ENCODE peak calls at places on chromosomes 3 and 15, in seven cellular contexts. O is tibial nerve, J is PC-3, Y is fibroblast of lung, A is PC-9, G is suprapubic skin, Q is cardiac muscle cell. P is an unnamed sample.

GRCh38 chr3:139610886-139611285 is 66.9 kb downstream of the NMNAT3 start:
- DNase-seq in O (no peak), J (no peak), Y (no peak), A (no peak), G (no peak), Q (no peak), P (no peak)

GRCh38 chr3:127791221-127791913 is 30.9 kb downstream of the MGLL start:
- DNase-seq in O (peak; percentile 12), J (peak; percentile 69), Y (peak; percentile 65), A (peak; percentile 84), G (no peak), Q (peak; percentile 41), P (peak; percentile 29)

GRCh38 chr15:39918688-39919385 is 1.2 kb downstream of the GPR176 start:
- DNase-seq in O (no peak), J (peak; percentile 70), Y (peak; percentile 93), A (peak; percentile 51), G (no peak), Q (no peak), P (no peak)

GRCh38 chr15:57025264-57025939 is 107.0 kb downstream of the TCF12 start:
- DNase-seq in O (no peak), J (peak; percentile 33), Y (peak; percentile 62), A (peak; percentile 80), G (no peak), Q (no peak), P (peak; percentile 83)

GRCh38 chr15:28021281-28022039 is 77.7 kb downstream of the OCA2 start:
- DNase-seq in O (no peak), J (peak; percentile 69), Y (peak; percentile 86), A (peak; percentile 43), G (no peak), Q (peak; percentile 88), P (peak; percentile 96)

GRCh38 chr3:98961161-98962155 is 60.0 kb upstream of the DCBLD2 start:
- DNase-seq in O (no peak), J (peak; percentile 83), Y (peak; percentile 88), A (peak; percentile 53), G (no peak), Q (no peak), P (no peak)

GRCh38 chr3:139227165-139227564 is 116.7 kb upstream of the MRPS22 start:
- DNase-seq in O (no peak), J (no peak), Y (peak; percentile 50), A (no peak), G (no peak), Q (peak; percentile 20), P (no peak)

GRCh38 chr3:45667569-45667967 is 21.6 kb upstream of the SACM1L start:
- DNase-seq in O (no peak), J (no peak), Y (no peak), A (no peak), G (no peak), Q (no peak), P (no peak)

GRCh38 chr3:16849240-16849639 is 35.5 kb upstream of the PLCL2 start:
- DNase-seq in O (no peak), J (no peak), Y (peak; percentile 75), A (no peak), G (no peak), Q (peak; percentile 41), P (peak; percentile 89)

DNA sequence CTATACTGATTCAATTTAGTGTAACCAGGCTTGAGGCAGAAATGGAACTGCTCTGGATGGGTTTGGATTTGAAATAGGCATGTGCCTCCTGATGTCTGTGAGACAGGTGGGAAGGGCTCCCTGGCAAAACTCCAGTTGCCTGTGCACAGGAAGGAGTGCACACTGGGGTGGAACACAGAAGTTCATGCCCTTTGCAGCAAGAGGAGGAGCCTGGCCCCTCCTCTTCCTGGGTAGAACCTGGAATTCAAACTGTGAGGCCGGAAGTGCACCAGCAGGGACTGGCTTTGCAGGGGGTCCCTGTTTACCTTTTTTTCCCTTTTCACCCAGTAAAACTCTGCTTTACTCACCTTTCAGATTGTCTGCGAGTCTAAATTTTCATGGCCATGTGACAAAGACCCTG is 100.0 kb downstream of the GMPS start:
- DNase-seq in O (no peak), J (no peak), Y (no peak), A (no peak), G (no peak), Q (no peak), P (no peak)
- H3K4me1 ChIP-seq in O (no peaks in the 10 kb centered on the region), J (no peaks in the 10 kb centered on the region), Y (no peaks in the 10 kb centered on the region), A (no peaks in the 10 kb centered on the region), G (no peaks in the 10 kb centered on the region), Q (no peaks in the 10 kb centered on the region), P (no peaks in the 10 kb centered on the region)

DNA sequence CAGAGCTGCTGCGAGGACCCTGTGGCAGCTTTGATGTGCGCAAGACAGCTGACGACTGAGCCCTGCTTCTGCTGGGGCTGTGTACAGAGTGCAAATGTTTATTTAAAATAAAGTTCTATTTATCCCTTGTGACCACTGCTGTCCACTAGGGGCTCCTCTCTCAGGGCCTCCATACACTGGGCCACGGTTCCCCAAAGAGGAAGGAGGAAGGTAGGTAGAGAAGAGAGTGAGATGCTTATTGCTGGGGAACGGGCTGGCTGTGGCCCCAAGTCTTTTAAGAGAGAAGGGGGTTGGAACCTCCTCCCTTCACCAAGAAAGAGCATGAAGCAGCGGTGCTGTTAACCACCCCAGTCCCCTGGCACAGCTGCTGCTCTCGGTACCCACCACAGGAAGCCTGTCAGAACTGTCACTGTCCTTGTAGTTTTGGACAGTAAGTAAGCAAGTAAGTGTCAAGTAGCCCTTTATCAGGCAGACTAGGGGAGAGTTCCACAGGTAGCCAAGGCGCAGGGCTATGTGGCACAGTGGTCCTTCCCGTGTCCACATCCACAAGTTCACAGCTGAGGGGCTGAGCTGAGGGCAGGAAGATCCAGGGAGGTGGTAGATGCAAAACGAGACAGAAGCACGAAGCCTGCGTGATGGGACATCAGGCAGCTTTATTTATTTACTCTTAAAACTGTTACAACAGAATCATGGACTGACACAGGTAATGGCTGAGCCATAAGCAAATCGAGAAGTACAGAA is 47.3 kb downstream of the DHX30 start:
- DNase-seq in O (no peak), J (peak; percentile 46), Y (no peak), A (no peak), G (no peak), Q (no peak), P (peak; percentile 40)
- H3K36me3 ChIP-seq in O (no peaks in the 10 kb centered on the region), J (peaks cover 46% of the 10 kb centered on the region), Y (peaks cover 75% of the 10 kb centered on the region), A (no peaks in the 10 kb centered on the region), G (peaks cover 100% of the 10 kb centered on the region), Q (peaks cover 69% of the 10 kb centered on the region), P (peaks cover 79% of the 10 kb centered on the region)

GRCh38 chr15:61083781-61084134 is 145.3 kb downstream of the RORA start:
- DNase-seq in O (no peak), J (no peak), Y (no peak), A (no peak), G (no peak), Q (no peak), P (no peak)
- H3K4me3 ChIP-seq in O (no peak overlapping the region), J (no peak overlapping the region), Y (no peak overlapping the region), A (no peak overlapping the region), G (no peak overlapping the region), Q (no peak overlapping the region), P (no peak overlapping the region)

GRCh38 chr3:23778451-23778850 is 27.3 kb upstream of the UBE2E1 start:
- DNase-seq in O (no peak), J (no peak), Y (peak; percentile 15), A (no peak), G (no peak), Q (no peak), P (no peak)
- H3K4me1 ChIP-seq in O (no peaks in the 10 kb centered on the region), J (no peaks in the 10 kb centered on the region), Y (peaks cover 11% of the 10 kb centered on the region), A (no peaks in the 10 kb centered on the region), G (peaks cover 4% of the 10 kb centered on the region), Q (no peaks in the 10 kb centered on the region), P (no peaks in the 10 kb centered on the region)

DNA sequence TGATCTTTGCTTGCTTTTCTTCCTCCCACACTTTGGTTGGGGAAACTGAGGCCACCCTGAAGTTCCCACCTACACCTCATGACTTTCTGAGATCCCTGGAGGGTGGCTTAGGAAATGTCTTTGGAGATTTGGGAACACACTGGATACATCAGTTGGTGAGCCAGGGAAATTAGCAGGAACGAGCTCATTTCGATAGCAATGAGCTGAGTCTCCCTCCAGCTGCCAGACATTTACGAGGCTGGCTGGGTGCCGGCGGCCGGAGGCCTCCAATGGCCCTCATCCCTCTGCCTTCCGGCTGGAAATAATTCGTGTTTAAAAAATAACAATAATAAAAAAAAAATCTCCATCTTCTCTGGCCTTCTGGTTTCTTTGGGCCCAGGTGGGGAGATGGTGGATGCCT is 38.8 kb downstream of the SMAD6 start:
- DNase-seq in O (peak; percentile 64), J (peak; percentile 68), Y (no peak), A (no peak), G (no peak), Q (no peak), P (no peak)
- H3K36me3 ChIP-seq in O (no peaks in the 10 kb centered on the region), J (no peaks in the 10 kb centered on the region), Y (no peaks in the 10 kb centered on the region), A (no peaks in the 10 kb centered on the region), G (no peaks in the 10 kb centered on the region), Q (peaks cover 16% of the 10 kb centered on the region), P (no peaks in the 10 kb centered on the region)